ENCODE peak calls at places on chromosomes 16 and 17, in six cellular contexts. M, X, I, V, B and J are unnamed samples.

GRCh38 chr17:652310-652709 is 62.3 kb downstream of the VPS53 start:
- DNase-seq in B (no peak), I (no peak), X (no peak), V (no peak), M (no peak), J (no peak)

GRCh38 chr16:66152841-66153525 is 213.5 kb upstream of the CDH5 start:
- DNase-seq in I (no peak), B (no peak), M (no peak), V (no peak), X (no peak), J (no peak)

GRCh38 chr17:30263552-30264333 is 28.0 kb downstream of the BLMH start:
- DNase-seq in B (no peak), M (no peak), I (no peak), X (no peak), V (no peak), J (no peak)

GRCh38 chr17:77427471-77427991 is 286.8 kb downstream of the SEC14L1 start:
- DNase-seq in M (no peak), B (peak; percentile 15), X (no peak), V (no peak), I (peak; percentile 67), J (no peak)

GRCh38 chr17:58153046-58153445 is 4.9 kb downstream of the OR4D1 start:
- DNase-seq in B (no peak), V (no peak), X (no peak), I (no peak), M (no peak), J (no peak)

GRCh38 chr17:28333083-28333746 is 2.1 kb downstream of the IFT20 start:
- DNase-seq in X (no peak), M (no peak), B (no peak), I (no peak), V (no peak), J (no peak)

GRCh38 chr16:57540387-57540786 is 2.1 kb upstream of the ADGRG5 start:
- DNase-seq in V (no peak), B (no peak), I (no peak), X (no peak), M (no peak), J (no peak)

GRCh38 chr17:9937164-9937835 is 32.2 kb upstream of the RCVRN start:
- DNase-seq in B (no peak), V (no peak), I (no peak), M (no peak), X (no peak), J (no peak)

GRCh38 chr16:21224800-21225199 is 8.7 kb upstream of the ANKS4B start:
- DNase-seq in B (no peak), M (no peak), X (no peak), V (no peak), I (no peak), J (no peak)

GRCh38 chr17:61496957-61497653 is 44.9 kb downstream of the TBX4 start:
- DNase-seq in I (no peak), M (no peak), X (no peak), B (no peak), V (no peak), J (no peak)

GRCh38 chr17:72404872-72405271 is 284.1 kb downstream of the SOX9 start:
- DNase-seq in M (no peak), B (no peak), V (no peak), X (no peak), I (no peak), J (no peak)